ENCODE peak calls at places on chromosomes 2 and 18, in seven cellular contexts. P, S, E, M, X, B and C are unnamed samples.

GRCh38 chr2:191611614-191612013 is 66.3 kb upstream of the NABP1 start:
- DNase-seq in P (no peak), S (no peak), E (no peak), M (no peak), X (no peak), B (no peak), C (peak)

GRCh38 chr2:48946444-48947048 is 191.0 kb upstream of the LHCGR start:
- DNase-seq in P (no peak), S (no peak), E (peak), M (peak), X (no peak), B (peak), C (no peak)

GRCh38 chr2:114729025-114729424 is 286.6 kb downstream of the DPP10 start:
- DNase-seq in P (no peak), S (no peak), E (no peak), M (peak), X (no peak), B (peak), C (no peak)

GRCh38 chr2:39996653-39997080 is 217.6 kb upstream of the THUMPD2 start:
- DNase-seq in P (no peak), S (no peak), E (peak), M (no peak), X (no peak), B (peak), C (no peak)

GRCh38 chr2:133765693-133766092 is 197.4 kb upstream of the NCKAP5 start:
- DNase-seq in P (no peak), S (no peak), E (no peak), M (no peak), X (no peak), B (peak), C (no peak)

GRCh38 chr2:229084467-229084866 is 186.6 kb downstream of the PID1 start:
- DNase-seq in P (no peak), S (no peak), E (no peak), M (no peak), X (no peak), B (no peak), C (no peak)

GRCh38 chr2:136013962-136014361 is 28.5 kb upstream of the DARS1 start:
- DNase-seq in P (no peak), S (no peak), E (no peak), M (no peak), X (no peak), B (no peak), C (no peak)

GRCh38 chr18:74175658-74176057 is 27.3 kb downstream of the TIMM21 start:
- DNase-seq in P (no peak), S (no peak), E (no peak), M (no peak), X (no peak), B (no peak), C (no peak)

GRCh38 chr2:16487686-16488085 is 177.9 kb downstream of the CYRIA start:
- DNase-seq in P (no peak), S (no peak), E (peak), M (peak), X (no peak), B (peak), C (no peak)

GRCh38 chr2:181073896-181074295 is 93.5 kb downstream of the UBE2E3 start:
- DNase-seq in P (no peak), S (no peak), E (peak), M (no peak), X (no peak), B (no peak), C (no peak)

GRCh38 chr2:126658910-126659613 is 3.1 kb downstream of the GYPC start:
- DNase-seq in P (no peak), S (peak), E (peak), M (no peak), X (peak), B (no peak), C (peak)

GRCh38 chr18:44458777-44459176 is 221.9 kb upstream of the SETBP1 start:
- DNase-seq in P (no peak), S (no peak), E (peak), M (no peak), X (no peak), B (no peak), C (no peak)

GRCh38 chr2:162587653-162588052 is 243.7 kb downstream of the GCA start:
- DNase-seq in P (no peak), S (no peak), E (no peak), M (no peak), X (no peak), B (no peak), C (no peak)

GRCh38 chr2:77566582-77566981 is 44.4 kb upstream of the LRRTM4 start:
- DNase-seq in P (no peak), S (no peak), E (no peak), M (no peak), X (no peak), B (no peak), C (no peak)

GRCh38 chr2:236892721-236893120 is 193.0 kb upstream of the COPS8 start:
- DNase-seq in P (no peak), S (no peak), E (no peak), M (no peak), X (no peak), B (no peak), C (no peak)

GRCh38 chr2:169513094-169513493 is 3.6 kb downstream of the KLHL41 start:
- DNase-seq in P (no peak), S (no peak), E (no peak), M (no peak), X (no peak), B (no peak), C (no peak)
- H3K4me3 ChIP-seq in P (no peak), S (peak), E (no peak), M (no peak), X (no peak), B (no peak), C (no peak)

DNA sequence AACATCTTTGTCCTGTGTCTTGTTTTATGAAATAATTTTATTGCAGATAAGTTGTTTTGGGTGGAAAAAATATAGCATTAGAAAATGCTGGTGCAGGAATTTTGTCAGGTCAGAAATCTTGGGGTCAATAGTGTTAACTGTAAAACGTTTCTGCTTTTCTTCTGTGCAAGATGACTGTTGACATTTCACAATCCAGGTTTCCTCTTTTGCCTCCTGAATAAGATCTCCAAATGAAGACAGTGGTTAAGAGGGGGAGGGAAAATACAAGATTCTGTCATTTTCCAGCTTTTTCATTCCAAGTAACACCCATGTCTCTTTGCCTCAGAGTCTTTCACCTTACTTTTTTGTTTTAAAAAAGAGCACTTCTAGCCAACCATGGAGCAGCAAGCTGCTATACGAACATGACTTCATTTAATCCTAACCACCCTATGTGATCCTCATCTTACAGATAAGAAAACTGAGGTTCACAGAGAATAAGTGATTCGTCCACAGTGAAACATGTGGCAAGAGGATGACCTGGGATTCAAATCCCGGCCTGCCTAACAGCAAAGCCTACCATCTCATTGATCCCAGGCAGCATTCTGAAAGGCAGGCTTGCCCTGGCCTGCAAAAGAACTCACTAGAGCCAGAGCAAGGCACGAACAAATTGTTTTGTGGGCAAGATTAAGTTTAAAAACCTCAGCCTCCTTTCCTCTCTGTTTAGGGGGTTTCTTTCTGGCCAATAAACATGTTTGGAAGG is 3.0 kb downstream of the PLEK start:
- DNase-seq in P (no peak), S (no peak), E (no peak), M (no peak), X (no peak), B (no peak), C (no peak)
- H3K27ac ChIP-seq in P (peak), S (no peak), E (no peak), M (no peak), X (peak), B (no peak), C (peak)

GRCh38 chr2:64141711-64142405 is 2.4 kb downstream of the PELI1 start:
- DNase-seq in P (no peak), S (no peak), E (peak), M (no peak), X (no peak), B (no peak), C (no peak)
- H3K4me3 ChIP-seq in P (peak), S (peak), E (no peak), M (no peak), X (peak), B (no peak), C (peak)

DNA sequence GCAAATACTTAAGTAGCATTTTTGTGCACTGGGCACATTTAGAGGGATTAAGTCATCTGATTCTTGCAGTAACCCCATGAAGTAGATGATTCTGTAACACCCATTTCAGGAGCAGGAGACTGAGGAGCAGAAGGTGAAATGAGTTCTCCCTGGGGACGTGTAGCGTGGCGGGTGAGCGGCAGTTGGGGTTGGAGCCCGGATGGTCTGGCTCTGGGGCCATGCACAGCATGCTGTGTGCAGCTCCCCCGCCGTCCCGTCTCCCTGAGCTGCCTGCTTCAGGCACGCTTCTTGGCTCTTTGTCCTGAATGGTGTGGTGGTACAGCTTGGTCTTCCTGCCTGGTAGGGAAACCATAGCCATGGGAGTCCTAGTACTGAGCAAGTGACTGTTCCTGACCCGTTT is 32.4 kb downstream of the INPP4A start:
- DNase-seq in P (no peak), S (no peak), E (no peak), M (no peak), X (no peak), B (no peak), C (no peak)
- H3K27ac ChIP-seq in P (no peak), S (no peak), E (no peak), M (no peak), X (no peak), B (no peak), C (no peak)

GRCh38 chr2:28622101-28622499 is 126.2 kb downstream of the PLB1 start:
- DNase-seq in P (no peak), S (no peak), E (no peak), M (no peak), X (no peak), B (no peak), C (no peak)

GRCh38 chr2:28620371-28620793 is 124.5 kb downstream of the PLB1 start:
- DNase-seq in P (no peak), S (no peak), E (no peak), M (no peak), X (no peak), B (no peak), C (no peak)

GRCh38 chr2:28619213-28620196 is 123.6 kb downstream of the PLB1 start:
- DNase-seq in P (no peak), S (no peak), E (peak), M (peak), X (no peak), B (no peak), C (no peak)

GRCh38 chr2:28621172-28622100 is 125.6 kb downstream of the PLB1 start:
- DNase-seq in P (no peak), S (peak), E (peak), M (peak), X (peak), B (peak), C (peak)

GRCh38 chr2:28620801-28621171 is 124.9 kb downstream of the PLB1 start:
- DNase-seq in P (no peak), S (no peak), E (no peak), M (no peak), X (no peak), B (no peak), C (no peak)
- H3K4me3 ChIP-seq in P (no peak), S (no peak), E (no peak), M (no peak), X (no peak), B (no peak), C (no peak)

DNA sequence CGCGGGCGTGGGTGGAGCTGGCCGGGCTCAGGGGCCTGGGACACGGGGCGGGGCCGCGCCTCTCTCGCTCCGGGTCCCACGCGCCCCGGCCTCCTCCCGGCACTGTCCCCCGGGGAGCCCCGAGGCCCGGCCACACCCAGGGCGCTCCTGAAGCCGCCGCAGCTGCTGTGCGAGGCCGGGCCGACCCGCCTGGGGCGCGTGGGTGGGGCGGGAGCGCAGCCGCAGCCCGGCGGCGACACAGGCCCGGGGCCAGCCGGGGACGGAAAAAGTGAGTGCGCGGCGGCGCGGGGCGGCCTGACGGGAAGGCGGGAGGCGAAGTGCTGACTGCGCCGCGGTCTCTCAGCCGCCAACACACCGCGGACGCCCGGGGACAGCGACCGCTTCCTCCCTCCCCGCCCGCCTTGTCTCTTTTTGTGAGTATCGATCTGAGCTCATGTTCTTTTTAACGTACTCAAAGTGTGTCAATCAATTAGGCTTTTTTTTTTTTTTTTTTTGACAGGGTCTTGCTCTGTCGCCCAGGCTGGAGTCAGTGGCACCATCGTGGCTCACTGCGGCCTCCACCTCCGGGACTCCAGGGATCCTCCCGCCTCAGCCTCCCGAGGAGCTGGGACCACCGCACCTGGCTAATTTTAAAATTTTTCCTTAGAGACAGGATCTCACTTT is 14.5 kb downstream of the PDCD1 start:
- DNase-seq in P (peak), S (peak), E (peak), M (no peak), X (no peak), B (peak), C (peak)
- H3K27ac ChIP-seq in P (no peak), S (no peak), E (no peak), M (no peak), X (peak), B (peak), C (no peak)

DNA sequence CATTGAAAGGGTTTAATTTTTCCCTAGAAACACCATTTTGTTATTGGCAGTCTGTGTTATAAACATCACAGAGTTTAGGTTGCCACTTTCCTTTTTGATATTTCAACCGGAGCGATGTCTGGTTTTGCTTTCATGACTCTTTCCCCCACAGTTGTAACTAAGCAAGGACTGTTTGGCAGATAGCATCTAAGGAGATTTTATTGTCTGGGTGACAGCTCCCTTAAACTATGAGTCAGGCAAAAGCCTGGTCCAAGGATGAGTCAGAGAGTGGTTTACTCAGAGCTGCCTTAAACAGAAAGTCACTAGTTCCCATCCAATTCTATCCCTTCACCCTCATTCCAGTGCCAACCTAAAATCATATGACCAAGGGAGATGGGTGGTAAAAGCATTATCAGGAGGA is 341.6 kb upstream of the VWC2L start:
- DNase-seq in P (no peak), S (no peak), E (peak), M (no peak), X (no peak), B (peak), C (no peak)
- H3K4me3 ChIP-seq in P (no peak), S (no peak), E (peak), M (no peak), X (no peak), B (no peak), C (no peak)

GRCh38 chr18:8854550-8854949 is 149.2 kb downstream of the MTCL1 start:
- DNase-seq in P (no peak), S (no peak), E (peak), M (no peak), X (no peak), B (no peak), C (no peak)
- H3K27ac ChIP-seq in P (no peak), S (no peak), E (peak), M (no peak), X (no peak), B (no peak), C (no peak)

DNA sequence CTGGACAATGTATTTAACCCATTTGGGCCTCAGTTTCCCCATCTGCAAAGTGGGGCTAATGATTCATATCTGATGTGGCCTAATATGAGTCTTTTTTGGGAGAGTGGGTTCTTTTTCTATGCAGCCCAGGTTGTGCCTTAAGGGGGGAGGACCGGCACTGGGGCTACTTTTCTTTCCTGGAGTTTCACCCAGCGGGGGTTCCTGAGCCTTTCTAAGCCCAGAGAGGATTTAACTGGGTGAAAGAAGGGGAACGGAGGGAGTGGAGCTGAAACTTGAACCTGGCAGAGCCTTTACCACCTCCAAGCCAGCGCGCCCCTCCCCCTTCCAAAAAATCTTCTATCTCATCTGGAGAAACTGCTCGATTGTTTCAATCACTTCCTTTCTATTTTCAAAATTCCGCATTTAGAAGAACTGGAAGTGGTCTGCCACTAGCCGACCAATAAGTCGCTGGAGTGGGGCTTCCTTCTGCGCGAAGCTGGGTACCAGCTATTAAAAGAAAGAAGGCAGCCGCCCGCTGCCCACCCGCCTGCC is 205.0 kb upstream of the SMAD2 start:
- DNase-seq in P (no peak), S (no peak), E (no peak), M (peak), X (no peak), B (no peak), C (no peak)
- H3K4me3 ChIP-seq in P (peak), S (peak), E (no peak), M (peak), X (peak), B (peak), C (peak)